ENCODE peak calls at places on chromosomes 16 and 17, in five cellular contexts. One of them, this sample, is unnamed.

GRCh38 chr16:25151996-25152395 is 40.5 kb downstream of the LCMT1 start:
- DNase-seq in A673: no peak
- DNase-seq in IMR-90: peak; percentile 58
- DNase-seq in left lung: no peak
- DNase-seq in dorsolateral prefrontal cortex: no peak
- DNase-seq in this sample: no peak

GRCh38 chr16:4316732-4317461 is 1.0 kb downstream of the GLIS2 start:
- DNase-seq in A673: no peak
- DNase-seq in IMR-90: no peak
- DNase-seq in left lung: peak; percentile 92
- DNase-seq in dorsolateral prefrontal cortex: no peak
- DNase-seq in this sample: no peak

GRCh38 chr17:49585422-49586027 is 9.9 kb downstream of the NXPH3 start:
- DNase-seq in A673: no peak
- DNase-seq in IMR-90: no peak
- DNase-seq in left lung: no peak
- DNase-seq in dorsolateral prefrontal cortex: no peak
- DNase-seq in this sample: no peak

GRCh38 chr17:47373002-47373401 is 49.2 kb downstream of the EFCAB13 start:
- DNase-seq in A673: no peak
- DNase-seq in IMR-90: no peak
- DNase-seq in left lung: no peak
- DNase-seq in dorsolateral prefrontal cortex: no peak
- DNase-seq in this sample: no peak

GRCh38 chr17:28956112-28956511 is 4.8 kb upstream of the PHF12 start:
- DNase-seq in A673: no peak
- DNase-seq in IMR-90: no peak
- DNase-seq in left lung: no peak
- DNase-seq in dorsolateral prefrontal cortex: no peak
- DNase-seq in this sample: no peak

GRCh38 chr17:63997341-63998048 is 656 bp upstream of the PRR29 start:
- DNase-seq in A673: no peak
- DNase-seq in IMR-90: no peak
- DNase-seq in left lung: no peak
- DNase-seq in dorsolateral prefrontal cortex: no peak
- DNase-seq in this sample: no peak

GRCh38 chr17:56636276-56636675 is 42.8 kb downstream of the NOG start:
- DNase-seq in A673: no peak
- DNase-seq in IMR-90: no peak
- DNase-seq in left lung: no peak
- DNase-seq in dorsolateral prefrontal cortex: no peak
- DNase-seq in this sample: no peak

GRCh38 chr17:7842950-7843535 is 9.0 kb downstream of the KDM6B start:
- DNase-seq in A673: no peak
- DNase-seq in IMR-90: peak; percentile 94
- DNase-seq in left lung: peak; percentile 89
- DNase-seq in dorsolateral prefrontal cortex: no peak
- DNase-seq in this sample: peak; percentile 57

GRCh38 chr17:75979705-75980187 is 706 bp downstream of the TEN1 start:
- DNase-seq in A673: no peak
- DNase-seq in IMR-90: peak; percentile 79
- DNase-seq in left lung: no peak
- DNase-seq in dorsolateral prefrontal cortex: no peak
- DNase-seq in this sample: no peak

GRCh38 chr17:40828454-40829039 is 6.1 kb upstream of the KRT10 start:
- DNase-seq in A673: no peak
- DNase-seq in IMR-90: peak; percentile 36
- DNase-seq in left lung: no peak
- DNase-seq in dorsolateral prefrontal cortex: no peak
- DNase-seq in this sample: no peak

GRCh38 chr17:5585814-5586558 is 1.7 kb upstream of the NLRP1 start:
- DNase-seq in A673: no peak
- DNase-seq in IMR-90: peak; percentile 31
- DNase-seq in left lung: no peak
- DNase-seq in dorsolateral prefrontal cortex: no peak
- DNase-seq in this sample: no peak

GRCh38 chr17:2595200-2595599 is 1.7 kb downstream of the PAFAH1B1 start:
- DNase-seq in A673: no peak
- DNase-seq in IMR-90: no peak
- DNase-seq in left lung: no peak
- DNase-seq in dorsolateral prefrontal cortex: no peak
- DNase-seq in this sample: no peak

GRCh38 chr17:27980035-27980434 is 62.4 kb upstream of the NLK start:
- DNase-seq in A673: peak; percentile 48
- DNase-seq in IMR-90: peak; percentile 75
- DNase-seq in left lung: no peak
- DNase-seq in dorsolateral prefrontal cortex: no peak
- DNase-seq in this sample: no peak

GRCh38 chr16:75658175-75658574 is 10.6 kb downstream of the TERF2IP start:
- DNase-seq in A673: no peak
- DNase-seq in IMR-90: no peak
- DNase-seq in left lung: no peak
- DNase-seq in dorsolateral prefrontal cortex: no peak
- DNase-seq in this sample: no peak

GRCh38 chr17:7015587-7016020 is 3.2 kb downstream of the RNASEK start:
- DNase-seq in A673: peak; percentile 50
- DNase-seq in IMR-90: no peak
- DNase-seq in left lung: no peak
- DNase-seq in dorsolateral prefrontal cortex: no peak
- DNase-seq in this sample: no peak

GRCh38 chr17:15399443-15399842 is 58.0 kb upstream of the TEKT3 start:
- DNase-seq in A673: no peak
- DNase-seq in IMR-90: no peak
- DNase-seq in left lung: no peak
- DNase-seq in dorsolateral prefrontal cortex: no peak
- DNase-seq in this sample: no peak

GRCh38 chr17:55845385-55845784 is 94.5 kb downstream of the PCTP start:
- DNase-seq in A673: peak; percentile 71
- DNase-seq in IMR-90: peak; percentile 20
- DNase-seq in left lung: peak; percentile 86
- DNase-seq in dorsolateral prefrontal cortex: peak; percentile 57
- DNase-seq in this sample: peak; percentile 68

GRCh38 chr16:22183901-22184614 is 21.8 kb downstream of the SDR42E2 start:
- DNase-seq in A673: peak; percentile 20
- DNase-seq in IMR-90: no peak
- DNase-seq in left lung: no peak
- DNase-seq in dorsolateral prefrontal cortex: no peak
- DNase-seq in this sample: no peak

GRCh38 chr16:74477226-74477625 is 55.9 kb upstream of the CLEC18B start:
- DNase-seq in A673: no peak
- DNase-seq in IMR-90: no peak
- DNase-seq in left lung: no peak
- DNase-seq in dorsolateral prefrontal cortex: no peak
- DNase-seq in this sample: no peak

GRCh38 chr17:6599364-6599763 is 41.1 kb downstream of the KIAA0753 start:
- DNase-seq in A673: no peak
- DNase-seq in IMR-90: peak; percentile 13
- DNase-seq in left lung: no peak
- DNase-seq in dorsolateral prefrontal cortex: no peak
- DNase-seq in this sample: no peak

GRCh38 chr16:83958842-83959565 is 6.0 kb downstream of the OSGIN1 start:
- DNase-seq in A673: no peak
- DNase-seq in IMR-90: no peak
- DNase-seq in left lung: peak; percentile 47
- DNase-seq in dorsolateral prefrontal cortex: no peak
- DNase-seq in this sample: no peak

GRCh38 chr16:57263585-57264351 is 18.7 kb downstream of the ARL2BP start:
- DNase-seq in A673: no peak
- DNase-seq in IMR-90: no peak
- DNase-seq in left lung: no peak
- DNase-seq in dorsolateral prefrontal cortex: no peak
- DNase-seq in this sample: no peak
- H3K27ac ChIP-seq in A673: no peak overlapping the region
- H3K27ac ChIP-seq in IMR-90: no peak overlapping the region
- H3K27ac ChIP-seq in left lung: peak overlapping the region; percentile 74
- H3K27ac ChIP-seq in dorsolateral prefrontal cortex: peak overlapping the region; percentile 85
- H3K27ac ChIP-seq in this sample: no peak overlapping the region

GRCh38 chr16:66923247-66923851 is 2.0 kb downstream of the RRAD start:
- DNase-seq in A673: peak; percentile 76
- DNase-seq in IMR-90: peak; percentile 47
- DNase-seq in left lung: peak; percentile 57
- DNase-seq in dorsolateral prefrontal cortex: no peak
- DNase-seq in this sample: peak; percentile 58

GRCh38 chr16:66924527-66925321 is 611 bp downstream of the RRAD start:
- DNase-seq in A673: no peak
- DNase-seq in IMR-90: no peak
- DNase-seq in left lung: peak; percentile 89
- DNase-seq in dorsolateral prefrontal cortex: no peak
- DNase-seq in this sample: peak; percentile 61

GRCh38 chr16:66921758-66922450 is 3.2 kb upstream of the CDH16 start:
- DNase-seq in A673: no peak
- DNase-seq in IMR-90: no peak
- DNase-seq in left lung: peak; percentile 72
- DNase-seq in dorsolateral prefrontal cortex: no peak
- DNase-seq in this sample: no peak

GRCh38 chr16:66925322-66925840 is at the start of gene RRAD:
- DNase-seq in A673: no peak
- DNase-seq in IMR-90: peak; percentile 44
- DNase-seq in left lung: peak; percentile 82
- DNase-seq in dorsolateral prefrontal cortex: peak; percentile 24
- DNase-seq in this sample: peak; percentile 70

DNA sequence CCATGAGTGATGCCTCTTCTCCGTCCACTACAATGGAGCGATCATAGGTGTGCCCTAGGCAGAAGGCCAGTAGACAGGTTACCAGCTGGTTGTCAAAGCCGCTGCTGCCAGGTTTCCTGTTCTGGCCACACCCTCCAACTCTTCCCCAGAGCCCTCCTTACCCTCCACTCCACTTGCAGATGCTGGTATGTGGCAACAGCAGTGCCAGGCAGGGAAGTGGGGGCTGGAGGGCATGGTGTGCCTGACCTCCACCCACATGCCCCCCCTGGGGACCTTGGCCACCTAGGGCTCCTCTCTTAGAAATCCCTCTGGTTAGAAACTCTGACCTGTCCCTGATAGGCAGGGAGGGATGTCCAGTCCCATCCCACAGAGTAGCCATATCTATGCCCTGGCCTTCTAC is 1.5 kb downstream of the RRAD start:
- DNase-seq in A673: no peak
- DNase-seq in IMR-90: no peak
- DNase-seq in left lung: peak; percentile 50
- DNase-seq in dorsolateral prefrontal cortex: no peak
- DNase-seq in this sample: no peak
- H3K4me3 ChIP-seq in A673: no peak overlapping the region
- H3K4me3 ChIP-seq in IMR-90: no peak overlapping the region
- H3K4me3 ChIP-seq in left lung: peak overlapping the region; percentile 48
- H3K4me3 ChIP-seq in dorsolateral prefrontal cortex: no peak overlapping the region
- H3K4me3 ChIP-seq in this sample: no peak overlapping the region

GRCh38 chr16:57536306-57537193 is at the start of gene CCDC102A:
- DNase-seq in A673: peak; percentile 62
- DNase-seq in IMR-90: no peak
- DNase-seq in left lung: no peak
- DNase-seq in dorsolateral prefrontal cortex: no peak
- DNase-seq in this sample: peak; percentile 31

GRCh38 chr16:57535680-57536305 is 578 bp downstream of the CCDC102A start:
- DNase-seq in A673: peak; percentile 93
- DNase-seq in IMR-90: peak; percentile 88
- DNase-seq in left lung: peak; percentile 93
- DNase-seq in dorsolateral prefrontal cortex: peak; percentile 86
- DNase-seq in this sample: peak; percentile 95

GRCh38 chr16:57533618-57534336 is 2.6 kb downstream of the CCDC102A start:
- DNase-seq in A673: no peak
- DNase-seq in IMR-90: no peak
- DNase-seq in left lung: peak; percentile 66
- DNase-seq in dorsolateral prefrontal cortex: no peak
- DNase-seq in this sample: peak; percentile 16

GRCh38 chr16:57534337-57534880 is 2.0 kb downstream of the CCDC102A start:
- DNase-seq in A673: no peak
- DNase-seq in IMR-90: no peak
- DNase-seq in left lung: no peak
- DNase-seq in dorsolateral prefrontal cortex: no peak
- DNase-seq in this sample: peak; percentile 12

DNA sequence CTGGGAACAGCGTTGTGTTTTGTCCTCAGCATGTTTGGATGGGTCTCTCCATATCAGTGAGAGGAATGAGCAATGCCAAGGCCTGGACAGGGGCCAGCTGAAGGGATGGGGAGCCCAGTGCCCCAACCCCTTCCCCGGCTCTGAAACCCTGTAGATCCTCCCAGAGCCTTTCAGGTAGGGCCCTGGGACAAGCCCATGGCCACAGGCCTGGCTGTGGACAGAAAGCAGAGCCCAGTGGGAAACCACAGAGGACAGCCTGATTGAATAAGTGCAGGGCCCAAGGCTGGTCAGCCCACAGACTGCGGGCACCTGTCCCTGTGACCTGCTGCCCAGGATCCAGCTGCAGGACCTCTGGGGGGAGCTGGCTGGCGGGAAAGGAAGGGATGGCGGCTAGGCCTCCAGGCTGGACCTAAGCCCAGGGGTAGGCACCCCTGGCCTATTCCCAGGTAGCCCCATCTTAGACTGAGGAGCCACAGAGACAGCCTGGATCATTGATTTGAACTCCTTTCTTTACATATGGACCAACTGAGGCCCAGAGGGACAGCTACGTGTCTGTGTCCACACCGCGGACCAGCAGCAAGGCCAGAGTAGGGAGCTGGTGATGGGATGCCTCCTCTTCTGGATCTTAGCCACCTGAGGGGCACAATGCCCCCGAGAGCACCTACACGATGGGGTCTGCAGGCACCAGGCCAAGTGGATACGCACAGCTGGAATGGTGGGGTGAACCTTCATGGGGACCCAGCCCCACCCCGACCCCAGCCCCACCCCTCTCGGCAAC is 1.3 kb downstream of the CCDC102A start:
- DNase-seq in A673: no peak
- DNase-seq in IMR-90: no peak
- DNase-seq in left lung: no peak
- DNase-seq in dorsolateral prefrontal cortex: no peak
- DNase-seq in this sample: peak; percentile 10
- H3K27ac ChIP-seq in A673: peak overlapping the region; percentile 49
- H3K27ac ChIP-seq in IMR-90: peak overlapping the region; percentile 88
- H3K27ac ChIP-seq in left lung: peak overlapping the region; percentile 86
- H3K27ac ChIP-seq in dorsolateral prefrontal cortex: peak overlapping the region; percentile 74
- H3K27ac ChIP-seq in this sample: no peak overlapping the region

DNA sequence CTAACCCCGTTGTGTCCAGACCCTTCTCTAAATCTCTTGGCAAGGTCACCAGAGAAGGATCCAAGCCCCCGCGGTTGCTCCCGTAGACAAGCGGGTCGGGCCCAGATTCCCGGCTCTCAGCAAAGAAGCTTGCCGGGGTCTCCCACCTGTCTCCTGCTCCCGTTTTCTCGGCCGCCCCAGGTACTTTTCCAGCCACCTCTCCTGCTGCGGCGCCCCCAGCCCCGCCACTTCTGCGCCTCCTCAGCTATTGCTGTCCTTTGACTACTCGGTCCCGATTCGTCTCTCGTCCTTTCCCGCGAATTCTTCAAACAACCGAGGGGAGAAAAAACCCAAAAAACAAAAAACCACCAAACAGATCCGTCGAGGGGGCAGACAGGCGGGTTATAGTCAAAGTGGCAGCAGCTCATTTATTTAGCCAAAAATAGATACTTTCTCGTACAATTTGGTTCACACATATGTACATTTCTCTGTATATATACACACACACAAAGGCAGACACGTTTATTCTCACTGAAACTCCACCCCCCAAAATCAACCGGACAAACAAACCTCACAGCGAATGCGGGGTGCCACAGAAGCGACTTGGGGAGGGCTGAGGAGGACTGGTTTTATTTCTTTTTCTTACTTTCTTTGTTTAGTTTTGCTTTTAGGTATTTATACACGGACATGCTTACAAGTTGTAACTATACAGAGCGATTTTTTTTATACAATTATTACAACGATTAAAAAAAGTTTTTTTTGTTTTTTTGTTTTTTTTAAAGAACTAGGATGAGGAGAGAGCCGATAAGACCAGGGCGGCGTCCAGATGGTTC is 3.5 kb downstream of the IRX3 start:
- DNase-seq in A673: no peak
- DNase-seq in IMR-90: no peak
- DNase-seq in left lung: peak; percentile 60
- DNase-seq in dorsolateral prefrontal cortex: no peak
- DNase-seq in this sample: no peak
- H3K4me3 ChIP-seq in A673: peak overlapping the region; percentile 74
- H3K4me3 ChIP-seq in IMR-90: no peak overlapping the region
- H3K4me3 ChIP-seq in left lung: peak overlapping the region; percentile 53
- H3K4me3 ChIP-seq in dorsolateral prefrontal cortex: no peak overlapping the region
- H3K4me3 ChIP-seq in this sample: no peak overlapping the region